ENCODE peak calls at places on chromosomes 6 and 20, in nine cellular contexts. S, B, F, X, Y, D, U, L and A are unnamed samples.

GRCh38 chr6:163536770-163537169 is 122.3 kb downstream of the QKI start:
- DNase-seq in S (no peak), B (peak), F (no peak), X (no peak), Y (no peak), D (no peak), U (no peak), L (no peak), A (peak)

GRCh38 chr20:11549172-11550117 is 368.2 kb upstream of the BTBD3 start:
- DNase-seq in S (no peak), B (no peak), F (no peak), X (no peak), Y (no peak), D (no peak), U (no peak), L (no peak), A (no peak)

GRCh38 chr6:109093732-109094131 is 914 bp downstream of the SESN1 start:
- DNase-seq in S (peak), B (peak), F (no peak), X (no peak), Y (no peak), D (no peak), U (no peak), L (no peak), A (no peak)

GRCh38 chr20:34110025-34111013 is 1.7 kb downstream of the EIF2S2 start:
- DNase-seq in S (no peak), B (peak), F (no peak), X (no peak), Y (peak), D (no peak), U (no peak), L (peak), A (no peak)

GRCh38 chr6:14871196-14871595 is 374.7 kb upstream of the JARID2 start:
- DNase-seq in S (no peak), B (no peak), F (no peak), X (no peak), Y (no peak), D (no peak), U (no peak), L (no peak), A (no peak)

GRCh38 chr20:41408986-41409385 is 42.4 kb upstream of the EMILIN3 start:
- DNase-seq in S (no peak), B (no peak), F (no peak), X (no peak), Y (no peak), D (no peak), U (peak), L (peak), A (no peak)

GRCh38 chr20:47574616-47575401 is 73.1 kb downstream of the NCOA3 start:
- DNase-seq in S (no peak), B (no peak), F (peak), X (no peak), Y (peak), D (no peak), U (peak), L (peak), A (peak)

GRCh38 chr20:61832181-61832580 is 233.5 kb downstream of the TAF4 start:
- DNase-seq in S (no peak), B (no peak), F (no peak), X (no peak), Y (no peak), D (no peak), U (no peak), L (no peak), A (no peak)

GRCh38 chr20:17665756-17666155 is 16.3 kb downstream of the RRBP1 start:
- DNase-seq in S (no peak), B (no peak), F (no peak), X (no peak), Y (no peak), D (no peak), U (no peak), L (no peak), A (no peak)

GRCh38 chr20:23442436-23442835 is 3.0 kb downstream of the CSTL1 start:
- DNase-seq in S (no peak), B (no peak), F (no peak), X (no peak), Y (no peak), D (no peak), U (no peak), L (no peak), A (no peak)

GRCh38 chr20:39967806-39968205 is 721.2 kb downstream of the MAFB start:
- DNase-seq in S (no peak), B (no peak), F (no peak), X (no peak), Y (no peak), D (no peak), U (no peak), L (no peak), A (no peak)

GRCh38 chr20:20000223-20000968 is 16.8 kb upstream of the NAA20 start:
- DNase-seq in S (no peak), B (no peak), F (no peak), X (no peak), Y (no peak), D (no peak), U (no peak), L (no peak), A (no peak)
- TF ChIP-seq EZH2phosphoT487 in S (no peak), B (no peak), F (no peak), X (no peak), Y (no peak), D (no peak), U (no peak), L (no peak), A (no peak)

GRCh38 chr20:14859627-14860026 is 522.2 kb upstream of the FLRT3 start:
- DNase-seq in S (no peak), B (no peak), F (no peak), X (no peak), Y (no peak), D (no peak), U (no peak), L (no peak), A (no peak)
- H3K27ac ChIP-seq in S (no peak), B (no peak), F (no peak), X (no peak), Y (no peak), D (no peak), U (no peak), L (no peak), A (no peak)

DNA sequence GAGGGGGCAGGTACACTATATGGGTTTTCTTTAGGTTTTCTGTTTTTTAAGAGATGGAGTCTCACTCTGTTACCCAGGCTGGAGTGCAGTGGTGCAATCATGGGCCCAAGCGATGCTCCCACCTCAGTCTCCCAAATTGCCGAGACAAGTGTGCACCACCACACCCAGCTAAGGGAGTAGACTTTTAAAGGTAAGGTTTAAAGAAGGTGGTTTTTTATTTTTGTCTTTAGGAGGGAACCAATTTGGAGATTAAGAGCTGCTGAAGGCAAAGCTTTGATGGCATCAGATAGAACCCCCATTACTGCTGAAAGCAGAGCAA is 7.9 kb downstream of the SRSF6 start:
- DNase-seq in S (no peak), B (no peak), F (no peak), X (no peak), Y (no peak), D (no peak), U (no peak), L (no peak), A (no peak)
- TF ChIP-seq EZH2phosphoT487 in S (no peak), B (no peak), F (no peak), X (no peak), Y (no peak), D (no peak), U (no peak), L (no peak), A (no peak)

DNA sequence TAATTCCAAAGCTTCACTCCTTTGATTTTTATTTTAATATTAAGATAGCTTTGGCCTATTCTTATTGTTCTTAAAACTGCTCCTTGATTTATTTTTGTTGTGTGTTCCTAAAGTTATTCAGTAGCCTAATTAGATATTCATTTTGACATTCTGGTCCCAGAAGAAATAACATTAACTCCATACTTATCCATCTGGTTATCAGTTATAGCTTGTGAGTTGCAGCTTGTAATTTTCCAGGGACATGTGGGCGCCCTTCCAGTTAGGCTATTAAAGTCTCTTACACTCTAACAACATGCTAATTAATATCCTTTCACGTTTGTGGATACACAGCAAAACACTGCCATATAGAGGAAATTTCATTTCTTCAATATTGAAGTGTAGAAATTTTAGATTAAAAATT is 987.5 kb downstream of the HACE1 start:
- DNase-seq in S (no peak), B (no peak), F (no peak), X (no peak), Y (no peak), D (no peak), U (peak), L (no peak), A (no peak)
- H3K27ac ChIP-seq in S (no peak), B (no peak), F (no peak), X (no peak), Y (no peak), D (no peak), U (peak), L (no peak), A (no peak)

DNA sequence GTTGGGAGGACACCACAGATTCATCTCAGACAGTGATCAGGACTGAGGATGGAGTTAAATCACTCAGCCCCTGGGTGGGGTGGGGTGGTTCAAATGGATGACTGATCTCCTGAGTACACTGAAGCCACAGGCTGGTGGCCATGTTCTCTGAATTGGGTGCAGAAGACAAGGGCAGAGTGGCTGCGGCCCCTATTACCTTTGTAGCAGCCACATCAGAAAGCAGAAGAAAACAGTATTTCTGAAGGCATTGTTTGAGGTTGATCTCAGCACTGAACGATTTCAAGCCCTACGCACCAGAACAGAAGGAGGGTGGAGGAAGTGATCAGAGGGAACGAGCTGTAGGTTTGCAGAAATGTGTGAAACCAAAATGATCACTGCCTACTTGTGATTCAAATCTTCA is 71.6 kb downstream of the SH3BGRL2 start:
- DNase-seq in S (no peak), B (no peak), F (no peak), X (no peak), Y (no peak), D (no peak), U (no peak), L (no peak), A (no peak)
- TF ChIP-seq EZH2phosphoT487 in S (no peak), B (no peak), F (no peak), X (no peak), Y (no peak), D (no peak), U (no peak), L (no peak), A (no peak)